ENCODE peak calls at places on chromosomes 12 and 14, in ten cellular contexts. P, K, V, Z, J, G, X, M, H and Q are unnamed samples.

GRCh38 chr14:56895154-56895553 is 84.9 kb upstream of the OTX2 start:
- DNase-seq in V (no peak), J (no peak), X (no peak), H (no peak), M (no peak), K (no peak), G (no peak), Z (no peak), P (no peak), Q (no peak)

GRCh38 chr12:115872919-115873357 is 404.6 kb downstream of the MED13L start:
- DNase-seq in K (no peak), X (no peak), M (no peak), J (no peak), P (no peak), H (no peak), G (no peak), V (no peak), Z (no peak), Q (no peak)

GRCh38 chr14:35368139-35368460 is 36.4 kb downstream of the NFKBIA start:
- DNase-seq in K (no peak), V (no peak), G (peak; percentile 40), H (no peak), Z (no peak), J (no peak), P (no peak), M (no peak), X (no peak), Q (no peak)

GRCh38 chr14:31592122-31592521 is 30.9 kb downstream of the NUBPL start:
- DNase-seq in V (no peak), J (no peak), H (no peak), G (no peak), M (no peak), Z (no peak), K (no peak), P (no peak), X (no peak), Q (no peak)

GRCh38 chr12:131604146-131604844 is 106.6 kb upstream of the SFSWAP start:
- DNase-seq in Z (no peak), H (no peak), X (peak; percentile 39), G (no peak), V (peak; percentile 65), K (no peak), P (peak; percentile 29), J (no peak), M (no peak), Q (no peak)

GRCh38 chr14:92287987-92288386 is 35.0 kb upstream of the SLC24A4 start:
- DNase-seq in M (no peak), G (no peak), K (no peak), H (no peak), J (no peak), P (no peak), X (no peak), Z (no peak), V (no peak), Q (no peak)

GRCh38 chr14:23177181-23177580 is 6.3 kb downstream of the SLC7A8 start:
- DNase-seq in K (no peak), G (no peak), J (no peak), X (no peak), P (no peak), M (no peak), Z (no peak), V (no peak), H (no peak), Q (no peak)

GRCh38 chr14:20799955-20800544 is 2.6 kb downstream of the RNASE1 start:
- DNase-seq in V (peak; percentile 28), M (no peak), G (no peak), Z (no peak), K (peak; percentile 66), J (peak; percentile 73), X (no peak), H (no peak), P (no peak), Q (peak; percentile 31)

GRCh38 chr12:23204933-23205778 is 580.2 kb downstream of the ETNK1 start:
- DNase-seq in J (no peak), V (peak; percentile 45), M (peak; percentile 30), P (no peak), Z (no peak), X (peak; percentile 6), H (peak; percentile 73), G (no peak), K (no peak), Q (peak; percentile 9)

GRCh38 chr12:68591716-68592437 is 18.8 kb upstream of the RAP1B start:
- DNase-seq in X (no peak), J (no peak), K (no peak), P (no peak), Z (no peak), M (no peak), V (no peak), G (no peak), H (no peak), Q (no peak)